ENCODE peak calls at places on chromosomes 3 and 15, in eight cellular contexts. K is Calu3, X is omental fat pad, L is bronchial epithelial cell, Q is fibroblast of mammary gland, I is BJ, Y is heart left ventricle, V is colonic mucosa. R is an unnamed sample.
A peak's percentile ranks its signal among the peaks of the same experiment; 100 is the strongest.

GRCh38 chr3:75192065-75192658 is 472.0 kb upstream of the FRG2C start:
- DNase-seq in K (peak; percentile 59), X (no peak), L (peak; percentile 35), Q (peak; percentile 49), I (peak; percentile 0), Y (no peak), V (peak; percentile 51), R (no peak)

GRCh38 chr3:73490453-73491311 is 134.1 kb downstream of the PDZRN3 start:
- DNase-seq in K (no peak), X (no peak), L (no peak), Q (peak; percentile 64), I (no peak), Y (peak; percentile 74), V (no peak), R (peak; percentile 92)

GRCh38 chr3:194894538-194894937 is 208.9 kb downstream of the FAM43A start:
- DNase-seq in K (no peak), X (no peak), L (no peak), Q (no peak), I (no peak), Y (no peak), V (no peak), R (no peak)

GRCh38 chr3:59486468-59486964 is 436.7 kb upstream of the CFAP20DC start:
- DNase-seq in K (no peak), X (no peak), L (no peak), Q (no peak), I (no peak), Y (peak; percentile 29), V (no peak), R (no peak)

GRCh38 chr15:65211157-65211982 is at the start of gene CILP:
- DNase-seq in K (no peak), X (no peak), L (no peak), Q (peak; percentile 42), I (no peak), Y (peak; percentile 76), V (peak; percentile 25), R (no peak)

GRCh38 chr3:139447486-139447885 is 28.8 kb downstream of the RBP2 start:
- DNase-seq in K (no peak), X (no peak), L (no peak), Q (no peak), I (no peak), Y (no peak), V (no peak), R (no peak)

GRCh38 chr3:151067158-151067557 is 18.3 kb upstream of the MED12L start:
- DNase-seq in K (peak; percentile 39), X (no peak), L (peak; percentile 10), Q (peak; percentile 8), I (no peak), Y (no peak), V (no peak), R (no peak)

GRCh38 chr15:71334434-71334833 is 219.2 kb downstream of the THSD4 start:
- DNase-seq in K (no peak), X (no peak), L (no peak), Q (no peak), I (no peak), Y (no peak), V (no peak), R (no peak)

GRCh38 chr3:157330206-157330605 is 106.4 kb upstream of the PTX3 start:
- DNase-seq in K (no peak), X (no peak), L (no peak), Q (no peak), I (no peak), Y (no peak), V (no peak), R (no peak)

GRCh38 chr3:31577232-31577631 is 44.5 kb downstream of the STT3B start:
- DNase-seq in K (no peak), X (no peak), L (no peak), Q (no peak), I (no peak), Y (no peak), V (no peak), R (no peak)

GRCh38 chr15:52392008-52392687 is 96.5 kb upstream of the MYO5C start:
- DNase-seq in K (no peak), X (no peak), L (peak; percentile 82), Q (peak; percentile 40), I (peak; percentile 30), Y (no peak), V (no peak), R (no peak)

GRCh38 chr3:78086150-78086549 is 1046.3 kb downstream of the ROBO2 start:
- DNase-seq in K (no peak), X (no peak), L (peak; percentile 74), Q (peak; percentile 3), I (no peak), Y (no peak), V (no peak), R (no peak)

GRCh38 chr3:197518794-197519451 is 36.8 kb downstream of the BDH1 start:
- DNase-seq in K (no peak), X (no peak), L (no peak), Q (no peak), I (no peak), Y (no peak), V (no peak), R (no peak)

GRCh38 chr3:185770071-185770470 is 54.8 kb downstream of the IGF2BP2 start:
- DNase-seq in K (no peak), X (no peak), L (no peak), Q (no peak), I (no peak), Y (no peak), V (no peak), R (no peak)

GRCh38 chr3:178538065-178538464 is 1.8 kb downstream of the KCNMB2 start:
- DNase-seq in K (no peak), X (no peak), L (no peak), Q (no peak), I (no peak), Y (no peak), V (no peak), R (no peak)

DNA sequence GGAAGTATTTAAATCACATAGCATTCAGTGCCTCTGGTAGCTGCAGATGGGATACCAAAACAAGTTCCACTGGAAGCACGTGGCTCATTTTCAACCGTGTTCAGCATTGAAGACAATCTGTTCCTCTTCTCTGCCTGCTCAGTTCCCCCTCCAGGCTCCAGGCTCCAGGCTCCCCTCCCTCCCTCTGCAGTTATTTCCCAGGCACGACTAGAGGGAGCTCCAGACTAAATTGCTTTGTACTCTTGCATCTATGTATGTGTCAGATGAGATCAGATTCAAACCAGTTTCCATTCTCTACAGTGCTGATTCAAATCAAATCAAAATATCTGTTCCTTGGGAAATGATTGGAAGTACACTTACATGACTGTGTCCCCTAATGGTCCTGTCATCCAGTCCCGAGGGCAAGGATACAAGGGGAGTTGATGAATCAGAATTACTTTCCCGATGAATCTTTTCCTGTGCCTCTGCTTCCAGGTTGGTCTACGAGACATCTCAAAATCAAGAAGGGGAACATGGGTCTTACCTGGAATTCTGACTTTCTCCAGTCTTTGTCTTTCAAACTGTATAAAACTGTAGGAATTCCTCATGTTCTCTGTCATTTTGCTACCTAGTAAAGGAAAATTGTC is 600.5 kb downstream of the EDEM1 start:
- DNase-seq in K (peak; percentile 10), X (no peak), L (no peak), Q (no peak), I (no peak), Y (peak; percentile 25), V (peak; percentile 24), R (no peak)
- TF ChIP-seq CTCF in K (no peak), X (no peak), L (no peak), Q (no peak), I (no peak), Y (no peak), V (no peak), R (no peak)

DNA sequence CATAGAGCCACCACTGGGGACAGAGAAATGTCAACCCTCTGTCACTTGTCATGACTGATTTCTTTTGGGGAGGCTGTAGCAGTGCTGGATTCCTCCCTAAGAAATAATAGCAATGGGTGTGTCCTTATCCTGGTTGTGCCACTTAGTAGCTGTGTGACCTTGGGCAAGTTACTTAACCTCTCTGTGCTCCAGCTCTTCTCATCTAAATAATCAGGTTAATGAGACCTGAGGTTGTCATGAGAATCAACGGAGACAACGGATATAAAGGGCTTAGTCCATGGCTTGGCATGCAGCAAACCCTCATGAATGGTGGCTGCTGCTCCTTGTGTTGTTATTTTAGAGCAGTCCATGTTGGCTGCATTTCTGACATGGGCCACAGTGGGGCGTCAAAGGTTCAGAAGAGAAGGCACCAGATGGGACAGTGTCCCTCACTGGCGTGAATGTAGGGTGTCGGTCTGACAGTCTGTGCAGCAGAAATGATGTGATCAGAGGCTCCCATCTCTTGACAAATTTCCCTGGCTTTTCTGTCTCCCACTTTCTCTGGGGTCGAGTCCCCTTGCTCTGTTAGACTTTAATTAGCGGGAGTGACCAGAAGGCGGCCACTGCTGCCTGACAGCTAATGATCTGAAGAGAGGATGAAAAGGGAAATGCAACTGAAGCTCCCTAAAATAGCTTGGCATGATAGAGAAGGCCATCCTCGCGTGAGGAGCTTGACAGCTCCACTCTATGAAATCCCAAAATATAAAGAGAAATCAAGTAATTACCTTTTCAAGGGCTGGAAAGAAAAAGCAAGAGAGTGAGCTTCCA is 209.4 kb downstream of the CADPS start:
- DNase-seq in K (peak; percentile 75), X (no peak), L (peak; percentile 66), Q (peak; percentile 69), I (no peak), Y (peak; percentile 42), V (peak; percentile 82), R (no peak)
- TF ChIP-seq CTCF in K (peak; percentile 59), X (no peak), L (peak; percentile 86), Q (peak; percentile 82), I (peak; percentile 54), Y (peak; percentile 63), V (peak; percentile 69), R (no peak)

GRCh38 chr3:134839990-134840389 is 44.9 kb downstream of the EPHB1 start:
- DNase-seq in K (no peak), X (no peak), L (no peak), Q (no peak), I (no peak), Y (no peak), V (no peak), R (no peak)

GRCh38 chr3:134836921-134837320 is 41.9 kb downstream of the EPHB1 start:
- DNase-seq in K (no peak), X (no peak), L (no peak), Q (no peak), I (no peak), Y (no peak), V (no peak), R (no peak)

GRCh38 chr3:134839422-134839821 is 44.4 kb downstream of the EPHB1 start:
- DNase-seq in K (no peak), X (no peak), L (no peak), Q (no peak), I (no peak), Y (no peak), V (no peak), R (no peak)

GRCh38 chr3:134840459-134840858 is 45.4 kb downstream of the EPHB1 start:
- DNase-seq in K (no peak), X (no peak), L (no peak), Q (no peak), I (peak; percentile 21), Y (no peak), V (peak; percentile 33), R (no peak)

GRCh38 chr3:134838599-134838998 is 43.5 kb downstream of the EPHB1 start:
- DNase-seq in K (no peak), X (no peak), L (no peak), Q (peak; percentile 6), I (no peak), Y (no peak), V (no peak), R (no peak)
- TF ChIP-seq CTCF in K (peak; percentile 48), X (no peak), L (peak; percentile 7), Q (peak; percentile 38), I (peak; percentile 35), Y (no peak), V (peak; percentile 19), R (no peak)

DNA sequence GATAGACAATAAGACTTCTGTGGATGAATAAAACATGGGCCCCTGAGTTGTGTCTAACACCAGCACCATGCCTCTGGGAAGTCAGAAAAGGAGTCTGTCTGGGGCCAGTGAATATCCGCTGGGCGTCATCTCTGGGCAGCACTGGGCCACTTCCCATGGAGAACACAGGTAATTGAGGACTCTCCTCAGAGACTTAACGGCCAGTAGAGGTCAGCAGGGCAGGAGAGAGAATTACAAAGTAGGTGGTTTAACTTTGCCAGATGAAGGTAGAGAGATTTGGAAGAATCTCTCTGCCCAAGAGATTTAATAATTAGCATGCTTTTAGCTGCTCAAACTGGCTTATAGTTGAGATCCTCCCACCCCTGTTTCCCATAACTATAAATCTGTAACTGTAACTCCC is 65.7 kb downstream of the OCA2 start:
- DNase-seq in K (no peak), X (no peak), L (no peak), Q (no peak), I (no peak), Y (no peak), V (no peak), R (no peak)
- TF ChIP-seq CTCF in K (no peak), X (no peak), L (no peak), Q (no peak), I (no peak), Y (no peak), V (no peak), R (no peak)

R was measured in vagina.